ENCODE peak calls at places on chromosomes 1 and 21, in five cellular contexts. K, N, A, E and V are unnamed samples.

GRCh38 chr1:178344513-178345077 is 152.2 kb downstream of the CLEC20A start:
- DNase-seq in K (no peak), A (no peak), E (peak), N (peak), V (no peak)

GRCh38 chr1:154288694-154289093 is 16.3 kb downstream of the HAX1 start:
- DNase-seq in E (no peak), A (no peak), N (no peak), K (no peak), V (no peak)

GRCh38 chr1:12496154-12496961 is 121.7 kb downstream of the DHRS3 start:
- DNase-seq in A (no peak), K (no peak), N (no peak), E (no peak), V (no peak)

GRCh38 chr1:223429313-223429731 is 36.1 kb downstream of the CCDC185 start:
- DNase-seq in E (no peak), A (no peak), N (no peak), K (no peak), V (no peak)

GRCh38 chr1:76254165-76255043 is 179.9 kb downstream of the ST6GALNAC3 start:
- DNase-seq in E (no peak), N (no peak), K (no peak), A (peak), V (no peak)

GRCh38 chr21:42681296-42682206 is 28.1 kb downstream of the PDE9A start:
- DNase-seq in E (no peak), A (no peak), N (no peak), K (no peak), V (no peak)

GRCh38 chr1:7572654-7573152 is 198.4 kb upstream of the VAMP3 start:
- DNase-seq in N (no peak), K (no peak), A (no peak), E (no peak), V (no peak)

GRCh38 chr21:15127437-15127836 is 62.6 kb upstream of the NRIP1 start:
- DNase-seq in K (no peak), N (no peak), A (no peak), E (no peak), V (no peak)

GRCh38 chr1:154749078-154749760 is 120.9 kb downstream of the KCNN3 start:
- DNase-seq in A (peak), K (no peak), N (no peak), E (no peak), V (no peak)

GRCh38 chr1:52186449-52186848 is 44.6 kb downstream of the ZFYVE9 start:
- DNase-seq in K (no peak), N (no peak), E (no peak), A (no peak), V (no peak)

GRCh38 chr21:34517491-34518245 is 5.7 kb upstream of the KCNE1 start:
- DNase-seq in E (no peak), A (no peak), N (no peak), K (no peak), V (no peak)

GRCh38 chr21:32549861-32550260 is 35.5 kb downstream of the TCP10L start:
- DNase-seq in K (no peak), N (no peak), A (no peak), E (no peak), V (no peak)

GRCh38 chr21:16536661-16537359 is 807.0 kb downstream of the USP25 start:
- DNase-seq in K (no peak), E (no peak), N (no peak), A (no peak), V (no peak)

GRCh38 chr1:112981461-112982233 is 25.7 kb upstream of the SLC16A1 start:
- DNase-seq in E (no peak), N (no peak), A (no peak), K (no peak), V (no peak)

GRCh38 chr1:172252296-172252695 is 168.2 kb upstream of the C1orf105 start:
- DNase-seq in A (no peak), K (no peak), E (no peak), N (no peak), V (no peak)

GRCh38 chr21:39330001-39330400 is 16.6 kb upstream of the BRWD1 start:
- DNase-seq in K (no peak), N (no peak), A (no peak), E (no peak), V (no peak)

GRCh38 chr1:54978528-54979326 is 1.7 kb upstream of the TMEM61 start:
- DNase-seq in A (no peak), N (no peak), K (no peak), E (no peak), V (no peak)

GRCh38 chr1:245704341-245704740 is 549.6 kb downstream of the KIF26B start:
- DNase-seq in N (no peak), A (no peak), K (no peak), E (no peak), V (no peak)

GRCh38 chr1:116134178-116134773 is 23.1 kb downstream of the MAB21L3 start:
- DNase-seq in N (no peak), E (no peak), K (no peak), A (no peak), V (no peak)

GRCh38 chr1:29655945-29656866 is 419.9 kb downstream of the PTPRU start:
- DNase-seq in E (peak), K (no peak), N (no peak), A (no peak), V (no peak)
- TF ChIP-seq CTCF in E (peak), K (no peak), N (peak), A (no peak), V (no peak)

DNA sequence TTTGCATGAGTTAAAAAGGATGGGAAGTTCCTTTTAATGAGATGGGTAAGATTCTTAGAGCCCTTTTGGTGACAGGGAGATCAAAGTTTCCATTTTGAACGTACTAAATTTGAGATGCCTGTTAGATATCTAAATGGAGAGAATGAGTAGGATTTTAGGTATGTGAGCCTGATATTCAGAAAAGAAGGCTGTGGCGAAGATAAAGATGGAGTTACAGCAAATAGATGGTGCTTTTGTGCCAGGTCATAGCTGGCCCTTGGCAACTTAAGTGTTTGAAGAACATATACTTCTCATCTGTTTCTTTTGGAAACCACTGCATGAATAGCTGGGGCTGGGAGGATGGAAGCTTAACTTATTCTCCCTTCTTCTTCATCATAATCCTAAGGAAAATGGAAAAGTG is 282.5 kb downstream of the PTBP2 start:
- DNase-seq in A (no peak), N (no peak), K (no peak), E (no peak), V (no peak)
- TF ChIP-seq CTCF in A (no peak), N (no peak), K (no peak), E (no peak), V (no peak)

DNA sequence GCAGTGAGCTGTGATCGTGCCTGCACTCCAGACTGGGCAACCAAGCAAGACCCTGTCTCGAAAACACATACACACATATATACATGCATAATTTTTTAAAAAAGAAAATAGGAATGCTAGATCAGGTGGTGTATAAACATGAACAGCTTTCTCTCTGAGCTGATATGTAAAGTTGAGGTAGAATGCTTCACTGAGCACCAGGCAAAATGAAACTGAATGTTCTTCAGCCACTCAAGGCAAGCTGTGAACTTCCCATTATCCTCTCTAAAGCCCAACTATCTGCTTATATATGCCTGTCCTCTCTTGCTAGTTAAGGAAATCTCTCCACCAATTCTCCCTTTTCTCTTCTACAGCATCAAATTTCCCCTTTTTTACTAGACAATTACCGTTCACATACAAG is 93.0 kb downstream of the NUF2 start:
- DNase-seq in K (no peak), N (no peak), E (no peak), A (no peak), V (no peak)
- TF ChIP-seq CTCF in K (no peak), N (no peak), E (no peak), A (no peak), V (no peak)

GRCh38 chr1:204112876-204113730 is 38.7 kb downstream of the ETNK2 start:
- DNase-seq in A (no peak), N (no peak), E (no peak), K (no peak), V (no peak)
- TF ChIP-seq CTCF in A (no peak), N (no peak), E (no peak), K (no peak), V (no peak)

GRCh38 chr1:156948708-156949107 is 28.3 kb downstream of the LRRC71 start:
- DNase-seq in A (no peak), E (no peak), K (no peak), N (no peak), V (no peak)

GRCh38 chr1:156947818-156948525 is 27.5 kb downstream of the LRRC71 start:
- DNase-seq in A (no peak), K (no peak), E (no peak), N (no peak), V (no peak)

GRCh38 chr1:156951371-156951770 is 30.9 kb downstream of the LRRC71 start:
- DNase-seq in K (no peak), N (no peak), E (no peak), A (no peak), V (no peak)

GRCh38 chr1:156947127-156947526 is 26.7 kb downstream of the LRRC71 start:
- DNase-seq in K (no peak), A (no peak), N (no peak), E (no peak), V (no peak)

DNA sequence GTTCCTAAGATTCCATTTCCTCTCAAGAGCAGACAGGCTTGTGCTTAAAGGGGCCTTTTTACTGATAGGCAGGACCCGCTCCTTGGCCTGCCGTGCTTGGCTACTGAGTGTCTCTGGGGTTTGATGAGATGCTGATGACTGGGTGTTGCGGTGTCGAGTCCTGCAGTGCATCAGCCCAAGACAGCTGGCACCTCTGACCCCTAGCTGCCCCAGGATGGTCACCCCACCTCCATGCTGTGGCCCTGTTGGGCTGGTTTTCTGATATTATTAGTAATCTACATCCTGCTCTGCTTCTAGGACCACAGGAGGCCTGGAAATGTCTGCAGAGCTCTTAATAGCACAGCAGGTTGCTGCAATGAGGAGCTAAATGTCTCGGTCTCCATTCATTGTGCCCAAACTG is 28.7 kb downstream of the LRRC71 start:
- DNase-seq in N (no peak), E (no peak), A (no peak), K (no peak), V (no peak)
- TF ChIP-seq CTCF in N (no peak), E (no peak), A (no peak), K (no peak), V (no peak)